ENCODE peak calls at places on chromosomes 6 and 20, in five cellular contexts. C, Y, J, K and O are unnamed samples.

GRCh38 chr6:112563368-112563767 is 216.2 kb downstream of the RFPL4B start:
- DNase-seq in C (no peak), Y (no peak), J (peak), K (no peak), O (peak)

GRCh38 chr20:45337367-45338120 is 10.7 kb downstream of the SDC4 start:
- DNase-seq in C (no peak), Y (peak), J (peak), K (no peak), O (peak)

GRCh38 chr6:45881705-45882435 is 133.8 kb downstream of the CLIC5 start:
- DNase-seq in C (no peak), Y (no peak), J (no peak), K (peak), O (no peak)

GRCh38 chr6:163837681-163838431 is 423.3 kb downstream of the QKI start:
- DNase-seq in C (no peak), Y (no peak), J (peak), K (no peak), O (no peak)

GRCh38 chr6:114009192-114009591 is 38.2 kb upstream of the HDAC2 start:
- DNase-seq in C (no peak), Y (no peak), J (no peak), K (no peak), O (no peak)

GRCh38 chr6:43997342-43997677 is 129.9 kb downstream of the MRPL14 start:
- DNase-seq in C (no peak), Y (no peak), J (no peak), K (no peak), O (no peak)

GRCh38 chr6:143328885-143329284 is 121.6 kb downstream of the ADAT2 start:
- DNase-seq in C (no peak), Y (no peak), J (no peak), K (no peak), O (peak)

GRCh38 chr20:2260250-2260649 is 35.6 kb upstream of the TGM3 start:
- DNase-seq in C (no peak), Y (no peak), J (no peak), K (no peak), O (no peak)

GRCh38 chr6:90268178-90268577 is 28.5 kb downstream of the BACH2 start:
- DNase-seq in C (no peak), Y (no peak), J (no peak), K (no peak), O (no peak)

GRCh38 chr6:26142026-26142425 is 54.8 kb downstream of the HFE start:
- DNase-seq in C (no peak), Y (no peak), J (no peak), K (no peak), O (no peak)

GRCh38 chr20:22520381-22520780 is 64.0 kb downstream of the FOXA2 start:
- DNase-seq in C (no peak), Y (no peak), J (no peak), K (no peak), O (no peak)

GRCh38 chr6:68445926-68446325 is 189.2 kb upstream of the ADGRB3 start:
- DNase-seq in C (no peak), Y (no peak), J (no peak), K (no peak), O (no peak)

GRCh38 chr20:62570403-62570802 is 71.9 kb upstream of the SLCO4A1 start:
- DNase-seq in C (no peak), Y (no peak), J (no peak), K (no peak), O (no peak)

GRCh38 chr20:5000263-5001173 is 792 bp downstream of the SLC23A2 start:
- DNase-seq in C (no peak), Y (peak), J (no peak), K (peak), O (peak)

GRCh38 chr6:101824551-101825345 is 431.2 kb downstream of the GRIK2 start:
- DNase-seq in C (no peak), Y (no peak), J (no peak), K (no peak), O (no peak)

GRCh38 chr20:48398506-48399449 is 429.0 kb downstream of the PREX1 start:
- DNase-seq in C (no peak), Y (no peak), J (no peak), K (no peak), O (no peak)

GRCh38 chr6:31203345-31203979 is 33.0 kb upstream of the POU5F1 start:
- DNase-seq in C (no peak), Y (peak), J (peak), K (peak), O (peak)

GRCh38 chr20:10637062-10637559 is 36.7 kb downstream of the JAG1 start:
- DNase-seq in C (no peak), Y (no peak), J (peak), K (peak), O (no peak)

GRCh38 chr20:33650111-33650752 is 11.9 kb upstream of the C20orf144 start:
- DNase-seq in C (no peak), Y (no peak), J (no peak), K (no peak), O (no peak)

GRCh38 chr6:79872986-79873385 is 74.4 kb downstream of the ELOVL4 start:
- DNase-seq in C (no peak), Y (no peak), J (peak), K (peak), O (peak)

GRCh38 chr6:121849477-121849876 is 414.0 kb downstream of the GJA1 start:
- DNase-seq in C (no peak), Y (peak), J (peak), K (peak), O (peak)

GRCh38 chr6:132065556-132065955 is 114.4 kb upstream of the CCN2 start:
- DNase-seq in C (no peak), Y (no peak), J (no peak), K (no peak), O (no peak)

GRCh38 chr6:74971631-74972030 is 234.2 kb downstream of the COL12A1 start:
- DNase-seq in C (no peak), Y (no peak), J (peak), K (no peak), O (no peak)

GRCh38 chr6:85404497-85405174 is 45.2 kb upstream of the NT5E start:
- DNase-seq in C (no peak), Y (no peak), J (peak), K (no peak), O (peak)

GRCh38 chr6:73394577-73395354 is at the start of gene DDX43:
- DNase-seq in C (peak), Y (no peak), J (peak), K (peak), O (no peak)

GRCh38 chr20:38214256-38214870 is 46.2 kb downstream of the KIAA1755 start:
- DNase-seq in C (no peak), Y (no peak), J (no peak), K (no peak), O (no peak)

GRCh38 chr6:28863607-28864320 is 60.0 kb downstream of the TRIM27 start:
- DNase-seq in C (no peak), Y (peak), J (peak), K (peak), O (peak)

GRCh38 chr6:155418017-155418749 is 37.5 kb downstream of the NOX3 start:
- DNase-seq in C (no peak), Y (no peak), J (peak), K (peak), O (peak)

GRCh38 chr6:79718509-79719247 is 87.5 kb downstream of the SH3BGRL2 start:
- DNase-seq in C (no peak), Y (no peak), J (peak), K (no peak), O (no peak)

GRCh38 chr20:9390441-9390840 is 123.9 kb upstream of the LAMP5 start:
- DNase-seq in C (no peak), Y (no peak), J (peak), K (no peak), O (no peak)

GRCh38 chr20:62914436-62914835 is 11.9 kb downstream of the DIDO1 start:
- DNase-seq in C (no peak), Y (no peak), J (no peak), K (no peak), O (no peak)

GRCh38 chr20:13128173-13128572 is 92.9 kb upstream of the ISM1 start:
- DNase-seq in C (no peak), Y (no peak), J (no peak), K (no peak), O (no peak)

GRCh38 chr6:6788394-6789020 is 200.0 kb downstream of the LY86 start:
- DNase-seq in C (no peak), Y (no peak), J (no peak), K (peak), O (no peak)

GRCh38 chr6:15504581-15505350 is 158.1 kb downstream of the DTNBP1 start:
- DNase-seq in C (no peak), Y (peak), J (peak), K (no peak), O (peak)

GRCh38 chr6:165448210-165448609 is 138.8 kb upstream of the C6orf118 start:
- DNase-seq in C (no peak), Y (no peak), J (no peak), K (no peak), O (no peak)

GRCh38 chr6:104591573-104592334 is 268.0 kb downstream of the HACE1 start:
- DNase-seq in C (no peak), Y (no peak), J (peak), K (no peak), O (no peak)

GRCh38 chr6:167825759-167826229 is 917 bp upstream of the AFDN start:
- DNase-seq in C (no peak), Y (peak), J (no peak), K (no peak), O (no peak)

GRCh38 chr6:168095171-168095691 is 16.2 kb upstream of the FRMD1 start:
- DNase-seq in C (no peak), Y (no peak), J (no peak), K (no peak), O (no peak)

GRCh38 chr20:2875690-2876203 is 2.5 kb downstream of the PTPRA start:
- DNase-seq in C (no peak), Y (no peak), J (no peak), K (no peak), O (no peak)

GRCh38 chr20:59835448-59836395 is 97.7 kb downstream of the SYCP2 start:
- DNase-seq in C (no peak), Y (no peak), J (peak), K (no peak), O (no peak)

GRCh38 chr20:21353236-21353635 is 44.1 kb downstream of the NKX2-4 start:
- DNase-seq in C (no peak), Y (no peak), J (peak), K (no peak), O (peak)

GRCh38 chr20:21357851-21358250 is 39.5 kb downstream of the NKX2-4 start:
- DNase-seq in C (no peak), Y (no peak), J (no peak), K (no peak), O (no peak)

GRCh38 chr20:21355981-21356380 is 41.3 kb downstream of the NKX2-4 start:
- DNase-seq in C (no peak), Y (no peak), J (no peak), K (no peak), O (no peak)

GRCh38 chr20:21352703-21353102 is 44.6 kb downstream of the NKX2-4 start:
- DNase-seq in C (no peak), Y (no peak), J (peak), K (no peak), O (peak)
- TF ChIP-seq CTCF in C (no peak), Y (no peak), J (no peak), K (no peak), O (no peak)

DNA sequence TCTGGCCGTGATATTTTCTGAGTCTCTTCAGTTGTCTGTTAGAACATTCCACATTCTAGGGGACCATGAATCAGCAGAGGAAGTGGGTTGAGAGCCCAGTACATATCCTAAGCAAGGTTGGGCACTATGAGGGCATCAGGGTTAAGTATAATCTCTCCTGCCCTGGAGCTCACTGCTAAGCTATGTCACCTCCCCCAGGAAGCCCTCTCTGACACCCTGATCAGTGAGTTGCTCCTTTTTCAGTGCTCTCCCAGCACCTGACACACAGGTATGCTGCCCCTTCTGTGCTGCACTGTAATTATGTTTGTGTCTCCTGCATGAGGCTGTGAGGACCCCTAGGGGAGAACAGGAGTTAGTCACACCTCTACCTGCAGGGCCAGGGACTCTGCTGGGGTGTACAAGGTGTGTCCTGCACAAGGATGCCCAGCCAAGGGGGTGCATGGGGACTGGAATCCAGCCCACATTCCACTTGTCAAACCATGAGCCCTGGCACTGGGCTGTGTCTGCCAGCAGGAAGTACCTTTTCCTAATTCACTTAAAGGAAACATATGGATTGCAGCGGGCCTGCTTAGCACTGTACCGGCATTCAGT is 3.9 kb downstream of the RAB44 start:
- DNase-seq in C (no peak), Y (no peak), J (no peak), K (no peak), O (peak)
- TF ChIP-seq CTCF in C (no peak), Y (no peak), J (no peak), K (no peak), O (no peak)

GRCh38 chr6:120055071-120055470 is 705.5 kb upstream of the MAN1A1 start:
- DNase-seq in C (no peak), Y (no peak), J (no peak), K (no peak), O (no peak)

GRCh38 chr6:120056085-120056484 is 706.5 kb upstream of the MAN1A1 start:
- DNase-seq in C (no peak), Y (no peak), J (no peak), K (no peak), O (no peak)

DNA sequence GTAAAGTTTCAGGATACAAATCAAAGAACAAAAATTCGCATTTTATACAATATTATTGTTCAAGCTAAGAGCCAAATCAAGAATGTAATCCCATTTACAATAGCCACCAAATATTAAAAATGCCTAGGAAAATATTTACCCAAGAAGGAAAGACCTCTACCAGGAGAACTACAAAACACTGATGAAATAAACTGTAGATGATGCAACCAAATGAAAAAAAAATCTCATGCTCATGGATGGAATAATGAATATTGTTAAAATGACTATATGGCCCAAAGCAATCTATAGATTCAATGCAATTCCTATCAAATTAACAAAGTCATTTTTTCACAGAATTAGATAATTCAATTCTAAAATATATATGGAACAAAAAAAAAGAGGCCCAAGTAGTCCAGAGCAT is 708.8 kb upstream of the MAN1A1 start:
- DNase-seq in C (no peak), Y (no peak), J (no peak), K (no peak), O (no peak)
- TF ChIP-seq CTCF in C (no peak), Y (no peak), J (no peak), K (no peak), O (no peak)

DNA sequence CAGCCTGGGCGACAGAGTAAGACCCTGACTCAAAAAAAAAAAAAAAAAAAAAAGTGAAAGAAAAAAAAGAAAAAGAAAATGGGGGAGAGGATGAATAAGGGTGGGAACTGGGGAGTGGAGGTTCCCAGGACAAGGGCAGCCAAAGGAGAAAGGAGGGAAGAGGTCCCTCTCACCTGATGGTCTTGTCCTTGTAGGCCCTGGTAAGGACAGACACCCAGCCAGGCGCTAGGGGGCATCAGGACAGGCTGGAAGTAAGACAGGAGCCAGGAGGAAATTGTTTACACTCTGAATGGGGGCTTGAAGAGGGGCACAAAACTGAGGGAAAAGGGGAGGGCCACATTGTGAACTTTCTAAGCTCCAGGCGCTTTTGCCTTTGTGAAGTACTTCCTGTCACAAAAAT is 2.3 kb upstream of the ALDH5A1 start:
- DNase-seq in C (no peak), Y (no peak), J (no peak), K (no peak), O (peak)
- TF ChIP-seq CTCF in C (no peak), Y (no peak), J (peak), K (no peak), O (peak)

DNA sequence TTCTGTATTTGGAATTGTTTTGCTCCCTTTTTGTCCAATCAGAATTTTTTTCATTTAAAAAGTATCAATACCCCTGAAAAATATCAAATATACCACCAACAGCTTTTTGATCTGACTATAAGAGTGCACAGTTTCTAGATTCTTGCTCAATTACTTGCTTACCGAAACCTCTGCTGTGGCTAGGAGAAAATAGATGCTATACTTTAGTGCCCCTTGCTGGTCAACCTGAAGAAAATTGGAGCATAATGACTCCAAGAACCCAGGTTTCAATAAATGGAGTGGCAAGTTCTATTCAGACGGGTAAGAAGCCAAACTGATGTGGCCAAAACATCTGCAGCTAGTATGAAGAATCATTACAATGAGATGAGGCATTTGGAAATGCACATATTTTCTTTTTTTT is 91.4 kb upstream of the SASH1 start:
- DNase-seq in C (no peak), Y (no peak), J (peak), K (peak), O (peak)
- TF ChIP-seq CTCF in C (peak), Y (no peak), J (peak), K (no peak), O (peak)

DNA sequence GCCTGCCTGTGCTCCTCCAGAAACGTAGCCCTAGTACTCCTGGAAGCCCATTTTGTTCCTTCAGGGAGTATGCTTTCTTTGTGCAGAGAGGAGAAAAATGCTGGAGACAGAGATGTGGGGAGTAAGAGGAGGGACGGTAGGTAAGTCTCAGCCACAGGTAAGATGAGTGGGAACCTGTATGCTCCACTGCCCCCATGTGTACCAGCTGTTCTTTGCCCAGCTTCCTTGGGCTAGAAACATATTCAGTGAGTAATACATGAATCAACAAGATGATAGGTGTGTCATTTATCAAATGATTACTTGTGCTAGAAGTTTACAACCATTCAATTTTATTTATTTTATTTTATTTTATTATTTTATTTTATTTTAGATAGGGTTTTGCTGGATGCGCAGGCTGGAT is 13.6 kb upstream of the CEP85L start:
- DNase-seq in C (no peak), Y (no peak), J (no peak), K (no peak), O (no peak)
- TF ChIP-seq CTCF in C (no peak), Y (no peak), J (no peak), K (no peak), O (no peak)

GRCh38 chr20:61042501-61043385 is 209.3 kb upstream of the CDH4 start:
- DNase-seq in C (no peak), Y (no peak), J (peak), K (no peak), O (no peak)
- TF ChIP-seq CTCF in C (no peak), Y (no peak), J (no peak), K (no peak), O (no peak)